ENCODE peak calls at places on chromosomes 2 and 18, in five cellular contexts. D is B cell, R is AG04450, A is astrocyte, W is MCF 10A. Y is an unnamed sample.

GRCh38 chr2:235041918-235042575 is 90.2 kb downstream of the SH3BP4 start:
- DNase-seq in D (no peak), R (no peak), A (no peak), W (no peak), Y (no peak)

GRCh38 chr2:45741451-45741850 is 90.0 kb downstream of the PRKCE start:
- DNase-seq in D (no peak), R (no peak), A (no peak), W (peak), Y (no peak)

GRCh38 chr2:65159921-65160320 is 30.0 kb upstream of the RAB1A start:
- DNase-seq in D (no peak), R (no peak), A (no peak), W (no peak), Y (no peak)

GRCh38 chr18:36415606-36416005 is 118.1 kb downstream of the FHOD3 start:
- DNase-seq in D (no peak), R (no peak), A (peak), W (no peak), Y (no peak)

GRCh38 chr18:32771871-32772499 is 838 bp downstream of the KLHL14 start:
- DNase-seq in D (peak), R (no peak), A (no peak), W (no peak), Y (no peak)

GRCh38 chr18:37869051-37869450 is 303.5 kb upstream of the CELF4 start:
- DNase-seq in D (no peak), R (no peak), A (no peak), W (no peak), Y (no peak)

GRCh38 chr2:545228-545627 is 132.0 kb downstream of the TMEM18 start:
- DNase-seq in D (no peak), R (no peak), A (no peak), W (no peak), Y (no peak)

GRCh38 chr2:71466301-71467179 is 13.2 kb downstream of the DYSF start:
- DNase-seq in D (no peak), R (no peak), A (peak), W (peak), Y (no peak)

GRCh38 chr2:220315098-220315785 is 687.8 kb downstream of the SLC4A3 start:
- DNase-seq in D (no peak), R (no peak), A (no peak), W (no peak), Y (no peak)

GRCh38 chr18:29874519-29875098 is 1167.9 kb downstream of the DSC3 start:
- DNase-seq in D (no peak), R (no peak), A (peak), W (peak), Y (no peak)

GRCh38 chr2:23900927-23901322 is 26.0 kb downstream of the ATAD2B start:
- DNase-seq in D (no peak), R (peak), A (peak), W (peak), Y (peak)

GRCh38 chr2:233059797-233060499 is at the start of gene INPP5D:
- DNase-seq in D (peak), R (no peak), A (no peak), W (no peak), Y (no peak)

GRCh38 chr2:217892560-217892959 is 110.2 kb downstream of the TNS1 start:
- DNase-seq in D (no peak), R (no peak), A (no peak), W (no peak), Y (no peak)

GRCh38 chr2:208062113-208062512 is 36.8 kb upstream of the PLEKHM3 start:
- DNase-seq in D (peak), R (no peak), A (peak), W (peak), Y (peak)

GRCh38 chr2:123077101-123077500 is 948.0 kb upstream of the CNTNAP5 start:
- DNase-seq in D (no peak), R (no peak), A (no peak), W (no peak), Y (no peak)

GRCh38 chr18:67381608-67382150 is 134.8 kb downstream of the DSEL start:
- DNase-seq in D (no peak), R (no peak), A (no peak), W (no peak), Y (no peak)

GRCh38 chr2:241048149-241048948 is 49.9 kb downstream of the SNED1 start:
- DNase-seq in D (no peak), R (no peak), A (no peak), W (no peak), Y (no peak)

GRCh38 chr2:2557448-2557847 is 226.4 kb upstream of the MYT1L start:
- DNase-seq in D (no peak), R (no peak), A (no peak), W (no peak), Y (no peak)

GRCh38 chr2:72793798-72794447 is 31.9 kb downstream of the EXOC6B start:
- DNase-seq in D (no peak), R (no peak), A (peak), W (no peak), Y (peak)

GRCh38 chr2:12928706-12929291 is 212.1 kb downstream of the TRIB2 start:
- DNase-seq in D (no peak), R (no peak), A (peak), W (no peak), Y (no peak)

GRCh38 chr18:76457475-76457874 is 37.6 kb downstream of the ZNF516 start:
- DNase-seq in D (no peak), R (no peak), A (peak), W (no peak), Y (no peak)

GRCh38 chr2:240223631-240224030 is 83.2 kb upstream of the OTOS start:
- DNase-seq in D (no peak), R (no peak), A (no peak), W (no peak), Y (no peak)

GRCh38 chr2:203261326-203262159 is 22.7 kb downstream of the CYP20A1 start:
- DNase-seq in D (no peak), R (no peak), A (no peak), W (no peak), Y (no peak)
- TF ChIP-seq CTCF in D (no peak), R (no peak), A (no peak), W (no peak), Y (no peak)

GRCh38 chr2:42929985-42930581 is 137.7 kb upstream of the HAAO start:
- DNase-seq in D (no peak), R (no peak), A (peak), W (no peak), Y (peak)

GRCh38 chr2:42931818-42932195 is 139.4 kb upstream of the HAAO start:
- DNase-seq in D (no peak), R (no peak), A (peak), W (no peak), Y (no peak)

GRCh38 chr2:42929577-42929984 is 137.2 kb upstream of the HAAO start:
- DNase-seq in D (no peak), R (no peak), A (no peak), W (no peak), Y (no peak)

GRCh38 chr2:42932271-42933151 is 140.1 kb upstream of the HAAO start:
- DNase-seq in D (no peak), R (no peak), A (no peak), W (no peak), Y (no peak)

GRCh38 chr2:42931147-42931817 is 138.9 kb upstream of the HAAO start:
- DNase-seq in D (no peak), R (no peak), A (no peak), W (no peak), Y (no peak)
- TF ChIP-seq CTCF in D (no peak), R (peak), A (peak), W (no peak), Y (peak)

DNA sequence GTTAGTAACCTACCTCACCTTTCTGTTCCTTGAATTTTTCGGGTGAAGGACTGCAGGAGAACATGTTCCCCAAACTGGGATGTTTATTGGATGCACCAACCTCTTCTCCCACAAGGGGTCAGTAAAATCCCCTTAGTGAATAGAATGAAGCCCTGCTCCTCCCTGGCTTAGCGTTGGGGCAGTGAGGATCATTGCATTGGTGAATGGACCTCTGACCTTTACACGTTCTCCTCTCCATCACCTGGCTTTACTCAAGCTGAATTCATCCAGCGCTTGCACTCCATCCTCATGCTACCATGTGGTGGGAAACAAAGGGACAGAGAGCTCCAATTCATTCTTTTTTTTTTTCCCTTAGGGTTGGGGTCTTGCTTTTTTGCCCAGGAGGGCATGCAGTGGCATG is 157.2 kb downstream of the MIB1 start:
- DNase-seq in D (peak), R (no peak), A (no peak), W (peak), Y (peak)
- TF ChIP-seq CTCF in D (peak), R (peak), A (peak), W (peak), Y (peak)

GRCh38 chr2:194328456-194328855 is 1328.6 kb upstream of the SLC39A10 start:
- DNase-seq in D (no peak), R (no peak), A (no peak), W (no peak), Y (no peak)
- TF ChIP-seq CTCF in D (no peak), R (no peak), A (no peak), W (no peak), Y (no peak)